ENCODE peak calls at places on chromosomes 11 and 22, in eight cellular contexts. One of them, this sample, is unnamed.

GRCh38 chr11:100740440-100740839 is 53.4 kb downstream of the ARHGAP42 start:
- DNase-seq in NCI-H2171: no peak
- DNase-seq in skeletal muscle cell: peak; percentile 51
- DNase-seq in Caco-2: no peak
- DNase-seq in CD4-positive, alpha-beta memory T cell: no peak
- DNase-seq in dermis blood vessel endothelial cell: peak; percentile 20
- DNase-seq in memory B cell: no peak
- DNase-seq in anterior cingulate cortex: no peak
- DNase-seq in this sample: peak; percentile 72

GRCh38 chr11:86162257-86162656 is 82.3 kb upstream of the EED start:
- DNase-seq in NCI-H2171: no peak
- DNase-seq in dermis blood vessel endothelial cell: peak; percentile 49
- DNase-seq in skeletal muscle cell: peak; percentile 76
- DNase-seq in Caco-2: no peak
- DNase-seq in anterior cingulate cortex: no peak
- DNase-seq in CD4-positive, alpha-beta memory T cell: no peak
- DNase-seq in memory B cell: no peak
- DNase-seq in this sample: peak; percentile 87

GRCh38 chr11:102099755-102100154 is 10.5 kb upstream of the YAP1 start:
- DNase-seq in NCI-H2171: no peak
- DNase-seq in Caco-2: no peak
- DNase-seq in anterior cingulate cortex: no peak
- DNase-seq in memory B cell: no peak
- DNase-seq in dermis blood vessel endothelial cell: no peak
- DNase-seq in CD4-positive, alpha-beta memory T cell: no peak
- DNase-seq in skeletal muscle cell: no peak
- DNase-seq in this sample: no peak

GRCh38 chr11:2789791-2790580 is 90.2 kb upstream of the KCNQ1OT1 start:
- DNase-seq in anterior cingulate cortex: no peak
- DNase-seq in NCI-H2171: no peak
- DNase-seq in skeletal muscle cell: no peak
- DNase-seq in CD4-positive, alpha-beta memory T cell: no peak
- DNase-seq in Caco-2: peak; percentile 20
- DNase-seq in dermis blood vessel endothelial cell: no peak
- DNase-seq in memory B cell: no peak
- DNase-seq in this sample: no peak

GRCh38 chr11:126355324-126355925 is at the start of gene ST3GAL4:
- DNase-seq in dermis blood vessel endothelial cell: peak; percentile 78
- DNase-seq in Caco-2: peak; percentile 94
- DNase-seq in skeletal muscle cell: peak; percentile 38
- DNase-seq in NCI-H2171: peak; percentile 75
- DNase-seq in memory B cell: peak; percentile 14
- DNase-seq in anterior cingulate cortex: peak; percentile 66
- DNase-seq in CD4-positive, alpha-beta memory T cell: peak; percentile 44
- DNase-seq in this sample: peak; percentile 66

GRCh38 chr11:12100886-12101285 is 9.5 kb upstream of the MICAL2 start:
- DNase-seq in skeletal muscle cell: no peak
- DNase-seq in NCI-H2171: no peak
- DNase-seq in anterior cingulate cortex: peak; percentile 52
- DNase-seq in Caco-2: no peak
- DNase-seq in memory B cell: no peak
- DNase-seq in dermis blood vessel endothelial cell: no peak
- DNase-seq in CD4-positive, alpha-beta memory T cell: no peak
- DNase-seq in this sample: no peak

GRCh38 chr11:17519031-17519430 is 25.2 kb downstream of the USH1C start:
- DNase-seq in memory B cell: no peak
- DNase-seq in CD4-positive, alpha-beta memory T cell: no peak
- DNase-seq in skeletal muscle cell: no peak
- DNase-seq in dermis blood vessel endothelial cell: no peak
- DNase-seq in anterior cingulate cortex: no peak
- DNase-seq in NCI-H2171: no peak
- DNase-seq in Caco-2: no peak
- DNase-seq in this sample: no peak

GRCh38 chr11:10899542-10899830 is 41.6 kb upstream of the ZBED5 start:
- DNase-seq in skeletal muscle cell: no peak
- DNase-seq in NCI-H2171: no peak
- DNase-seq in memory B cell: no peak
- DNase-seq in dermis blood vessel endothelial cell: no peak
- DNase-seq in Caco-2: peak; percentile 74
- DNase-seq in CD4-positive, alpha-beta memory T cell: no peak
- DNase-seq in anterior cingulate cortex: no peak
- DNase-seq in this sample: no peak

GRCh38 chr22:45994516-45995404 is 17.8 kb upstream of the WNT7B start:
- DNase-seq in CD4-positive, alpha-beta memory T cell: peak; percentile 61
- DNase-seq in Caco-2: peak; percentile 73
- DNase-seq in memory B cell: peak; percentile 82
- DNase-seq in skeletal muscle cell: no peak
- DNase-seq in NCI-H2171: peak; percentile 38
- DNase-seq in dermis blood vessel endothelial cell: peak; percentile 76
- DNase-seq in anterior cingulate cortex: peak; percentile 68
- DNase-seq in this sample: peak; percentile 48

GRCh38 chr22:39276461-39277134 is 31.8 kb upstream of the PDGFB start:
- DNase-seq in CD4-positive, alpha-beta memory T cell: no peak
- DNase-seq in skeletal muscle cell: no peak
- DNase-seq in Caco-2: no peak
- DNase-seq in memory B cell: no peak
- DNase-seq in dermis blood vessel endothelial cell: no peak
- DNase-seq in anterior cingulate cortex: no peak
- DNase-seq in NCI-H2171: no peak
- DNase-seq in this sample: no peak

GRCh38 chr22:32987081-32987631 is 71.0 kb downstream of the SYN3 start:
- DNase-seq in CD4-positive, alpha-beta memory T cell: no peak
- DNase-seq in dermis blood vessel endothelial cell: no peak
- DNase-seq in memory B cell: no peak
- DNase-seq in NCI-H2171: no peak
- DNase-seq in Caco-2: no peak
- DNase-seq in anterior cingulate cortex: peak; percentile 35
- DNase-seq in skeletal muscle cell: no peak
- DNase-seq in this sample: no peak